ENCODE peak calls at places on chromosome 7, in seven cellular contexts. K, H, G, N, Y, S and A are unnamed samples. For H3K9me2, the result is how much of the 10 kb centered on the place peaks cover.

GRCh38 chr7:135168489-135169140 is 1.9 kb downstream of the CYREN start:
- DNase-seq in K (no peak), H (no peak), G (no peak), N (no peak), Y (no peak), S (no peak), A (no peak)

GRCh38 chr7:116834815-116835533 is 27.4 kb upstream of the CAPZA2 start:
- DNase-seq in K (no peak), H (peak), G (peak), N (no peak), Y (no peak), S (peak), A (no peak)

GRCh38 chr7:105655901-105656380 is 74.6 kb upstream of the EFCAB10 start:
- DNase-seq in K (no peak), H (no peak), G (no peak), N (no peak), Y (no peak), S (no peak), A (no peak)

GRCh38 chr7:8443871-8444756 is 10.7 kb downstream of the NXPH1 start:
- DNase-seq in K (no peak), H (no peak), G (no peak), N (peak), Y (no peak), S (peak), A (no peak)

GRCh38 chr7:11539853-11540252 is 292.1 kb downstream of the THSD7A start:
- DNase-seq in K (no peak), H (peak), G (no peak), N (no peak), Y (no peak), S (no peak), A (peak)

GRCh38 chr7:129657363-129657762 is 45.8 kb downstream of the NRF1 start:
- DNase-seq in K (no peak), H (no peak), G (peak), N (no peak), Y (no peak), S (no peak), A (no peak)

GRCh38 chr7:103988468-103989199 is 824 bp downstream of the RELN start:
- DNase-seq in K (no peak), H (peak), G (no peak), N (peak), Y (no peak), S (peak), A (no peak)

GRCh38 chr7:883029-884021 is 7.0 kb downstream of the GET4 start:
- DNase-seq in K (no peak), H (peak), G (no peak), N (no peak), Y (no peak), S (no peak), A (no peak)

GRCh38 chr7:113144839-113145238 is 26.5 kb upstream of the SMIM30 start:
- DNase-seq in K (no peak), H (no peak), G (no peak), N (peak), Y (no peak), S (no peak), A (no peak)

GRCh38 chr7:44124822-44125202 is 1.5 kb upstream of the POLD2 start:
- DNase-seq in K (no peak), H (no peak), G (no peak), N (no peak), Y (no peak), S (no peak), A (no peak)

GRCh38 chr7:87599336-87599735 is 1.3 kb downstream of the ABCB1 start:
- DNase-seq in K (peak), H (no peak), G (no peak), N (no peak), Y (no peak), S (peak), A (peak)

GRCh38 chr7:124840435-124840834 is 74.8 kb upstream of the GPR37 start:
- DNase-seq in K (no peak), H (no peak), G (no peak), N (peak), Y (no peak), S (peak), A (no peak)

GRCh38 chr7:100476903-100477870 is 1.8 kb downstream of the TSC22D4 start:
- DNase-seq in K (no peak), H (peak), G (no peak), N (peak), Y (no peak), S (no peak), A (peak)

GRCh38 chr7:140686921-140687320 is 9.6 kb upstream of the NDUFB2 start:
- DNase-seq in K (no peak), H (no peak), G (no peak), N (no peak), Y (no peak), S (no peak), A (no peak)

GRCh38 chr7:146961617-146962016 is 845.0 kb downstream of the CNTNAP2 start:
- DNase-seq in K (no peak), H (peak), G (peak), N (no peak), Y (no peak), S (peak), A (no peak)

GRCh38 chr7:101237206-101238067 is at the start of gene CLDN15:
- DNase-seq in K (no peak), H (peak), G (no peak), N (no peak), Y (no peak), S (peak), A (no peak)

GRCh38 chr7:40793132-40793531 is 658.3 kb downstream of the SUGCT start:
- DNase-seq in K (no peak), H (peak), G (no peak), N (no peak), Y (no peak), S (no peak), A (no peak)

GRCh38 chr7:151808296-151809155 is 68.4 kb downstream of the PRKAG2 start:
- DNase-seq in K (no peak), H (peak), G (peak), N (no peak), Y (peak), S (peak), A (no peak)

GRCh38 chr7:48311464-48311863 is 140.2 kb downstream of the ABCA13 start:
- DNase-seq in K (no peak), H (no peak), G (no peak), N (no peak), Y (no peak), S (no peak), A (no peak)

GRCh38 chr7:122068046-122068445 is 76.0 kb downstream of the AASS start:
- DNase-seq in K (no peak), H (no peak), G (no peak), N (no peak), Y (no peak), S (no peak), A (no peak)

GRCh38 chr7:27745064-27745583 is 5.2 kb downstream of the TAX1BP1 start:
- DNase-seq in K (peak), H (peak), G (peak), N (peak), Y (peak), S (peak), A (peak)

GRCh38 chr7:155336812-155337602 is 39.3 kb downstream of the INSIG1 start:
- DNase-seq in K (no peak), H (no peak), G (no peak), N (no peak), Y (no peak), S (no peak), A (no peak)

GRCh38 chr7:101936612-101937231 is 119.3 kb downstream of the CUX1 start:
- DNase-seq in K (no peak), H (peak), G (no peak), N (peak), Y (no peak), S (peak), A (peak)

GRCh38 chr7:120732256-120732655 is 125.7 kb downstream of the TSPAN12 start:
- DNase-seq in K (no peak), H (peak), G (no peak), N (no peak), Y (no peak), S (no peak), A (no peak)

GRCh38 chr7:120792091-120792860 is 65.7 kb downstream of the TSPAN12 start:
- DNase-seq in K (peak), H (peak), G (no peak), N (peak), Y (peak), S (peak), A (peak)

GRCh38 chr7:66901941-66902843 is 18.8 kb upstream of the TMEM248 start:
- DNase-seq in K (no peak), H (no peak), G (no peak), N (no peak), Y (no peak), S (no peak), A (no peak)

DNA sequence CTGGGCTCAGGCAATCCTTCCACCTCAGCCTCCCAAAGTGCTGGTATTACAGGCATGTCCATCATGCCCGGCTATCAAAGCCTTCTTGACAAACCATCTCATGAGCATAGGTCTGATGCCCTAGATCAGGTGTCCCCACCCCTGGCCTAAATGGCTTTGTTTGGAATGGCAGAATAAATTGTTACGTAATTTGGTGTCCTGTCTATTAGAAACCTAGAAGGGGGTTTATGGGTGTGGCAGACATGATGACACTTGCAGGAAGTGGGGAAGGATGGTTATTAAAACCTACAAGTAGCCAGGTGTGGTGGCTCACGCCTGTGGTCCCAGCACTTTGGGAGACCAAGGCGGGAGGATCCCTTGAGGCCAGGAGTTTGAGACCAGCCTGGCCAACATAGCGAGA is 38.6 kb upstream of the MKLN1 start:
- DNase-seq in K (no peak), H (no peak), G (no peak), N (no peak), Y (no peak), S (no peak), A (no peak)
- H3K9me2 ChIP-seq in K (under half), H (under half), G (under half), N (under half), Y (under half), S (under half), A (under half)

GRCh38 chr7:17434191-17434590 is 135.7 kb downstream of the AHR start:
- DNase-seq in K (no peak), H (no peak), G (no peak), N (no peak), Y (no peak), S (no peak), A (no peak)
- H3K9me2 ChIP-seq in K (under half), H (under half), G (under half), N (under half), Y (under half), S (under half), A (under half)

GRCh38 chr7:108197371-108198091 is 67.4 kb upstream of the LAMB4 start:
- DNase-seq in K (no peak), H (no peak), G (no peak), N (no peak), Y (no peak), S (no peak), A (no peak)
- H3K9me2 ChIP-seq in K (under half), H (under half), G (under half), N (under half), Y (under half), S (under half), A (under half)

GRCh38 chr7:118059209-118059608 is 124.8 kb upstream of the LSM8 start:
- DNase-seq in K (no peak), H (peak), G (no peak), N (no peak), Y (no peak), S (no peak), A (no peak)

GRCh38 chr7:118057404-118057803 is 126.6 kb upstream of the LSM8 start:
- DNase-seq in K (no peak), H (no peak), G (no peak), N (no peak), Y (no peak), S (peak), A (no peak)

GRCh38 chr7:118060692-118061091 is 123.3 kb upstream of the LSM8 start:
- DNase-seq in K (no peak), H (no peak), G (no peak), N (no peak), Y (no peak), S (no peak), A (no peak)
- H3K9me2 ChIP-seq in K (under half), H (under half), G (under half), N (under half), Y (under half), S (under half), A (under half)

DNA sequence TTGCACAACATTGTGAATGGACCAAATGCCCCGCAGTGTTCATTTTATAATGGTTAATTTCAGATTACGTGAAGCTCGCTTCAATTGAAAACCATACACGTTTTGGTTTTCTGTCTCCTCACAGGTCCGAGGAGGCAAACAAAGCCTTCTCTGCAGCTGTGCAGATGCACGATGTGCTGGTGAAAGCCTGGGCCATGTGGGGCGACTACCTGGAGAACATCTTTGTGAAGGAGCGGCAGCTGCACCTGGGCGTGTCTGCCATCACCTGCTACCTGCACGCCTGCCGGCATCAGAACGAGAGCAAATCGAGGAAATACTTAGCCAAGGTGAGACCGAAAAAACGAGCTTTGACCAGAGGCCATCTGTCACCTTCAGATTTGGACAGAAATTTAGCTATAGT is 110.3 kb downstream of the TRRAP start:
- DNase-seq in K (no peak), H (no peak), G (no peak), N (no peak), Y (no peak), S (no peak), A (no peak)
- H3K9me2 ChIP-seq in K (under half), H (under half), G (under half), N (under half), Y (under half), S (under half), A (under half)